ENCODE peak calls at places on chromosome 5, in six cellular contexts. P, M, C, D, G and I are unnamed samples. For H3K4me1, the result is how much of the 10 kb centered on the place peaks cover.

GRCh38 chr5:71899865-71900342 is 180.8 kb downstream of the CARTPT start:
- DNase-seq in P (no peak), M (no peak), C (no peak), D (peak), G (no peak), I (no peak)

GRCh38 chr5:73232266-73233041 is 59.5 kb downstream of the TMEM174 start:
- DNase-seq in P (peak), M (no peak), C (peak), D (no peak), G (no peak), I (no peak)

GRCh38 chr5:147177125-147177840 is 57.5 kb upstream of the STK32A start:
- DNase-seq in P (no peak), M (no peak), C (no peak), D (no peak), G (no peak), I (no peak)

GRCh38 chr5:102762095-102762534 is 7.0 kb downstream of the PAM start:
- DNase-seq in P (no peak), M (no peak), C (no peak), D (peak), G (no peak), I (no peak)

GRCh38 chr5:177508837-177509236 is 789 bp downstream of the DOK3 start:
- DNase-seq in P (no peak), M (no peak), C (no peak), D (no peak), G (no peak), I (no peak)

GRCh38 chr5:33166522-33166921 is 274.2 kb upstream of the TARS1 start:
- DNase-seq in P (peak), M (no peak), C (no peak), D (no peak), G (no peak), I (no peak)

GRCh38 chr5:135930029-135930948 is 24.5 kb downstream of the LECT2 start:
- DNase-seq in P (peak), M (no peak), C (no peak), D (no peak), G (no peak), I (no peak)

GRCh38 chr5:19733612-19734495 is 254.1 kb downstream of the CDH18 start:
- DNase-seq in P (peak), M (no peak), C (no peak), D (no peak), G (no peak), I (no peak)

GRCh38 chr5:158642852-158643251 is 456.9 kb downstream of the EBF1 start:
- DNase-seq in P (no peak), M (no peak), C (no peak), D (no peak), G (no peak), I (no peak)

GRCh38 chr5:7436521-7436920 is 40.6 kb downstream of the ADCY2 start:
- DNase-seq in P (no peak), M (no peak), C (no peak), D (peak), G (no peak), I (no peak)

GRCh38 chr5:109354761-109355160 is 55.0 kb downstream of the PJA2 start:
- DNase-seq in P (no peak), M (no peak), C (no peak), D (peak), G (no peak), I (no peak)

GRCh38 chr5:14134086-14134485 is 9.1 kb upstream of the TRIO start:
- DNase-seq in P (no peak), M (no peak), C (no peak), D (no peak), G (no peak), I (no peak)

GRCh38 chr5:12095808-12096281 is 191.6 kb upstream of the CTNND2 start:
- DNase-seq in P (no peak), M (no peak), C (no peak), D (peak), G (no peak), I (no peak)

GRCh38 chr5:93665649-93666048 is 75.8 kb downstream of the POU5F2 start:
- DNase-seq in P (no peak), M (no peak), C (no peak), D (no peak), G (no peak), I (no peak)

GRCh38 chr5:78600656-78601452 is 47.7 kb downstream of the LHFPL2 start:
- DNase-seq in P (no peak), M (no peak), C (no peak), D (peak), G (no peak), I (no peak)

GRCh38 chr5:149453618-149454415 is 74.7 kb upstream of the IL17B start:
- DNase-seq in P (no peak), M (no peak), C (no peak), D (no peak), G (no peak), I (no peak)
- H3K27ac ChIP-seq in P (no peak), M (peak), C (no peak), D (no peak), G (peak), I (no peak)

DNA sequence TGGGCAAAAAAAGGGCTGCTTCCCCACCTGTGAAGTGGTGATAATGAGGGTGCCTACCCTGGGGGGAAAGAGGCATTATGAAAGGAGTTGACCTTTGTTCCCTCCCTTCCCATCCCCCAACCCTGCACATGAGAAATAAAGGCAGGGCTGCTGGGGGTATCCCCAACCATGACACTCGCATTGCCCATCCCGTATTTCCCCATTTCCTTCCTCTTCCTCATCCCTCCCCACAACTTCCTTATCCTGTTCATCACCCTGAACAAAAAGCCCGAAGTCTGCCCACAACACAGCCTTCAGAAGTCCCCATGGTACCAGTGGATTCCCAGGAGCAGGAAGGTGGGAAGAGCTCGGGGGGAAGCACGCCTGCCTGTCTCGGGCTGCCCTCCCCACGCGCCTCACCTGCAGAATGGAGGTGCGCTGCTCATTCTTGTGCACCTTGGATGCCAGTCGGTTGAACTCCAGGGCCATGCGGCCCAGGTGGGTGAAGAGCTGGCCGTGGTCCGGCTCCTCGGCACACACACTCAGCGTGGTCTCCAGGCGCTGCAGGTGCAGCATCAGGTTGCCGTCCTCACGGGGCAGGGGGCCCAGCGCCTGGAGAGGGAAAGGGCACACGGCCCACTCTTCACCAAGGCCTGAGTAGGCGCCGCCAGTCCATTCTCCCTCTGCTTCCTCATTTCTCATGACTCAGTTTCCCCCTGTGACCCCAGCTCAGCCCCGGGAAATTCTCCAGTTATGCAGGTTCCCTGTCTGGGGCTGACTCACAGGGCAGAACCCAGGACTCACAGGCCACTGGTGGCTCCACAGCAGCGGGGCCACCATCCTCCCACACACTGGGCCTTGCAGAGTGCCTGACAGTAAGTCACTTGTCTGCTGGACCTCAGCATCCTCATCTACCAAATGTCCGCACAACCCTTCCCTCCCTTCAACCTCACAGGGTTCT is 24.2 kb downstream of the TNIP1 start:
- DNase-seq in P (no peak), M (no peak), C (no peak), D (no peak), G (no peak), I (no peak)
- H3K4me1 ChIP-seq in P (under half), M (under half), C (under half), D (under half), G (under half), I (under half)

GRCh38 chr5:10856071-10856470 is 95.0 kb upstream of the DAP start:
- DNase-seq in P (no peak), M (no peak), C (no peak), D (no peak), G (no peak), I (no peak)

GRCh38 chr5:10858307-10858706 is 97.3 kb upstream of the DAP start:
- DNase-seq in P (no peak), M (no peak), C (no peak), D (no peak), G (no peak), I (no peak)

GRCh38 chr5:10854526-10855277 is 93.7 kb upstream of the DAP start:
- DNase-seq in P (no peak), M (no peak), C (no peak), D (no peak), G (peak), I (no peak)

GRCh38 chr5:10857333-10857723 is 96.3 kb upstream of the DAP start:
- DNase-seq in P (no peak), M (no peak), C (no peak), D (no peak), G (no peak), I (no peak)

GRCh38 chr5:10856646-10857332 is 95.8 kb upstream of the DAP start:
- DNase-seq in P (peak), M (no peak), C (no peak), D (peak), G (no peak), I (no peak)
- H3K27ac ChIP-seq in P (no peak), M (no peak), C (no peak), D (no peak), G (no peak), I (no peak)

GRCh38 chr5:96330532-96331140 is 102.4 kb downstream of the PCSK1 start:
- DNase-seq in P (no peak), M (no peak), C (no peak), D (no peak), G (no peak), I (no peak)

GRCh38 chr5:96326902-96327301 is 106.1 kb downstream of the PCSK1 start:
- DNase-seq in P (no peak), M (no peak), C (no peak), D (no peak), G (no peak), I (no peak)

GRCh38 chr5:96329886-96330531 is 103.0 kb downstream of the PCSK1 start:
- DNase-seq in P (no peak), M (no peak), C (no peak), D (peak), G (no peak), I (no peak)

GRCh38 chr5:96329294-96329693 is 103.8 kb downstream of the PCSK1 start:
- DNase-seq in P (no peak), M (no peak), C (no peak), D (no peak), G (no peak), I (no peak)

GRCh38 chr5:96327728-96328127 is 105.3 kb downstream of the PCSK1 start:
- DNase-seq in P (no peak), M (no peak), C (no peak), D (no peak), G (no peak), I (no peak)
- H3K4me1 ChIP-seq in P (under half), M (under half), C (under half), D (under half), G (under half), I (under half)

GRCh38 chr5:55440188-55440646 is 94.5 kb downstream of the PLPP1 start:
- DNase-seq in P (peak), M (no peak), C (no peak), D (no peak), G (no peak), I (no peak)
- H3K27ac ChIP-seq in P (no peak), M (peak), C (no peak), D (no peak), G (peak), I (no peak)

GRCh38 chr5:81850932-81851331 is 100.0 kb upstream of the SSBP2 start:
- DNase-seq in P (no peak), M (no peak), C (no peak), D (no peak), G (no peak), I (no peak)

GRCh38 chr5:81852277-81853004 is 101.5 kb upstream of the SSBP2 start:
- DNase-seq in P (peak), M (no peak), C (peak), D (no peak), G (peak), I (no peak)

GRCh38 chr5:81849769-81850367 is 99.0 kb upstream of the SSBP2 start:
- DNase-seq in P (peak), M (no peak), C (no peak), D (no peak), G (no peak), I (no peak)

GRCh38 chr5:81851481-81852178 is 100.7 kb upstream of the SSBP2 start:
- DNase-seq in P (peak), M (peak), C (peak), D (peak), G (peak), I (peak)

GRCh38 chr5:81850494-81850893 is 99.6 kb upstream of the SSBP2 start:
- DNase-seq in P (peak), M (peak), C (no peak), D (no peak), G (no peak), I (no peak)
- H3K4me1 ChIP-seq in P (under half), M (under half), C (under half), D (under half), G (under half), I (under half)

GRCh38 chr5:55897206-55897894 is 46.2 kb downstream of the IL31RA start:
- DNase-seq in P (no peak), M (no peak), C (no peak), D (no peak), G (no peak), I (no peak)
- H3K27ac ChIP-seq in P (no peak), M (no peak), C (no peak), D (no peak), G (no peak), I (no peak)